ENCODE peak calls at places on chromosomes 3 and 15, in seven cellular contexts. W is GM23338, Y is GM23248, S is MM.1S, E is PC-9, A is PC-3, B is OCI-LY7. U is an unnamed sample.

GRCh38 chr15:94083467-94083991 is 147.8 kb upstream of the MCTP2 start:
- DNase-seq in W (no peak), Y (peak; percentile 88), S (no peak), E (no peak), A (no peak), B (no peak), U (no peak)

GRCh38 chr15:66775127-66776105 is 73.4 kb downstream of the SMAD6 start:
- DNase-seq in W (no peak), Y (peak; percentile 38), S (no peak), E (no peak), A (no peak), B (no peak), U (no peak)

GRCh38 chr15:46014532-46014931 is 379.7 kb downstream of the SQOR start:
- DNase-seq in W (no peak), Y (no peak), S (no peak), E (no peak), A (no peak), B (no peak), U (no peak)

GRCh38 chr15:48748535-48748934 is 62.3 kb downstream of the CEP152 start:
- DNase-seq in W (no peak), Y (peak; percentile 59), S (no peak), E (no peak), A (no peak), B (no peak), U (no peak)

GRCh38 chr3:196941846-196942225 is 492 bp downstream of the NCBP2 start:
- DNase-seq in W (peak; percentile 68), Y (peak; percentile 86), S (peak; percentile 64), E (no peak), A (peak; percentile 39), B (peak; percentile 60), U (no peak)

GRCh38 chr3:39278616-39278935 is 1.3 kb downstream of the CX3CR1 start:
- DNase-seq in W (no peak), Y (no peak), S (no peak), E (no peak), A (no peak), B (no peak), U (no peak)

GRCh38 chr3:138972941-138973340 is 25.9 kb downstream of the FOXL2NB start:
- DNase-seq in W (no peak), Y (no peak), S (no peak), E (no peak), A (no peak), B (no peak), U (no peak)

GRCh38 chr15:58463815-58464697 is 32.3 kb downstream of the LIPC start:
- DNase-seq in W (no peak), Y (peak; percentile 25), S (peak; percentile 97), E (no peak), A (peak; percentile 48), B (peak; percentile 54), U (no peak)

GRCh38 chr3:139538733-139539132 is 809 bp downstream of the RBP1 start:
- DNase-seq in W (peak; percentile 54), Y (no peak), S (no peak), E (no peak), A (no peak), B (no peak), U (no peak)

GRCh38 chr3:133792171-133792763 is 13.3 kb upstream of the SRPRB start:
- DNase-seq in W (peak; percentile 70), Y (no peak), S (no peak), E (no peak), A (peak; percentile 34), B (peak; percentile 63), U (peak; percentile 39)

GRCh38 chr3:189563841-189564563 is 67.2 kb upstream of the TP63 start:
- DNase-seq in W (no peak), Y (peak; percentile 92), S (peak; percentile 89), E (peak; percentile 92), A (peak; percentile 97), B (no peak), U (no peak)

GRCh38 chr15:70247281-70247680 is 149.6 kb upstream of the TLE3 start:
- DNase-seq in W (no peak), Y (no peak), S (no peak), E (no peak), A (no peak), B (no peak), U (no peak)

GRCh38 chr3:189308594-189308993 is 136.8 kb downstream of the TPRG1 start:
- DNase-seq in W (no peak), Y (no peak), S (no peak), E (no peak), A (no peak), B (no peak), U (no peak)

GRCh38 chr15:95604634-95605036 is 725.9 kb upstream of the NR2F2 start:
- DNase-seq in W (no peak), Y (peak; percentile 90), S (no peak), E (no peak), A (peak; percentile 86), B (no peak), U (no peak)

GRCh38 chr3:136122006-136122405 is 74.1 kb downstream of the MSL2 start:
- DNase-seq in W (no peak), Y (peak; percentile 23), S (no peak), E (no peak), A (no peak), B (no peak), U (no peak)

GRCh38 chr3:32084870-32085269 is 21.6 kb upstream of the GPD1L start:
- DNase-seq in W (no peak), Y (no peak), S (no peak), E (no peak), A (no peak), B (no peak), U (no peak)

GRCh38 chr15:92614301-92614700 is 41.3 kb downstream of the FAM174B start:
- DNase-seq in W (no peak), Y (no peak), S (no peak), E (no peak), A (no peak), B (no peak), U (no peak)

GRCh38 chr3:53192608-53193007 is 31.6 kb downstream of the PRKCD start:
- DNase-seq in W (no peak), Y (no peak), S (peak; percentile 31), E (no peak), A (no peak), B (peak; percentile 85), U (no peak)

GRCh38 chr3:151806838-151807237 is 7.1 kb upstream of the AADAC start:
- DNase-seq in W (no peak), Y (no peak), S (no peak), E (no peak), A (no peak), B (no peak), U (no peak)
- H3K9me2 ChIP-seq in W (no peaks in the 10 kb centered on the region), Y (no peaks in the 10 kb centered on the region), S (no peaks in the 10 kb centered on the region), E (no peaks in the 10 kb centered on the region), A (no peaks in the 10 kb centered on the region), B (no peaks in the 10 kb centered on the region), U (no peaks in the 10 kb centered on the region)

GRCh38 chr3:150059241-150059640 is 88.5 kb upstream of the PFN2 start:
- DNase-seq in W (no peak), Y (no peak), S (no peak), E (no peak), A (no peak), B (no peak), U (no peak)
- H3K9me2 ChIP-seq in W (peaks cover 6% of the 10 kb centered on the region), Y (no peaks in the 10 kb centered on the region), S (no peaks in the 10 kb centered on the region), E (no peaks in the 10 kb centered on the region), A (no peaks in the 10 kb centered on the region), B (no peaks in the 10 kb centered on the region), U (no peaks in the 10 kb centered on the region)

GRCh38 chr15:62792960-62793758 is 249.4 kb upstream of the TPM1 start:
- DNase-seq in W (no peak), Y (peak; percentile 18), S (no peak), E (no peak), A (no peak), B (no peak), U (no peak)

GRCh38 chr15:62788224-62788623 is 254.3 kb upstream of the TPM1 start:
- DNase-seq in W (no peak), Y (no peak), S (no peak), E (no peak), A (no peak), B (no peak), U (no peak)

GRCh38 chr15:62795171-62795570 is 247.4 kb upstream of the TPM1 start:
- DNase-seq in W (no peak), Y (no peak), S (no peak), E (no peak), A (no peak), B (no peak), U (no peak)

GRCh38 chr15:62790531-62790930 is 252.0 kb upstream of the TPM1 start:
- DNase-seq in W (no peak), Y (no peak), S (no peak), E (no peak), A (no peak), B (no peak), U (no peak)

GRCh38 chr15:62791694-62792093 is 250.9 kb upstream of the TPM1 start:
- DNase-seq in W (no peak), Y (no peak), S (no peak), E (no peak), A (no peak), B (no peak), U (no peak)
- H3K9me2 ChIP-seq in W (no peaks in the 10 kb centered on the region), Y (no peaks in the 10 kb centered on the region), S (no peaks in the 10 kb centered on the region), E (no peaks in the 10 kb centered on the region), A (no peaks in the 10 kb centered on the region), B (no peaks in the 10 kb centered on the region), U (no peaks in the 10 kb centered on the region)

DNA sequence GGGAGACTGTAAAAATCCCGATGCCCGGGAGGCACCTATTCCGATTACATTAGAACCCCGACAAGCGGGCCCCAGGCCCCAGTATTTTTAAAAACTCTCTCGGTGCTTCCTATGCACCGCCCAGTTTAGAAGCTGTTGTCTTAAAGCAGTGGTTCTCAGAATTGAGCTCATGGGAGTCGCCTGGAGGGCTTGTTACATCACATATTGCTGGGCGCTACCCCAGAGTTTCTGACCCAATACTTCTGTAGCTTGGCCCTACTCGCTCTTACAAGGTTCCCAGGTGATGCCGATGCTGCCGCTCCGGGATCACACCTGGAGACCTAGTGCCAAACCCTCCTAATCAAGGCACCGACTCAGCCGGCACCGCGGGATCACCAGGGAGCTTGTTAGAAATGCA is 35.2 kb downstream of the CPN2 start:
- DNase-seq in W (no peak), Y (peak; percentile 74), S (no peak), E (no peak), A (no peak), B (no peak), U (no peak)
- H3K9me2 ChIP-seq in W (peaks cover 7% of the 10 kb centered on the region), Y (no peaks in the 10 kb centered on the region), S (no peaks in the 10 kb centered on the region), E (no peaks in the 10 kb centered on the region), A (no peaks in the 10 kb centered on the region), B (no peaks in the 10 kb centered on the region), U (no peaks in the 10 kb centered on the region)

GRCh38 chr3:151319613-151320012 is 3.0 kb upstream of the GPR87 start:
- DNase-seq in W (no peak), Y (peak; percentile 57), S (no peak), E (no peak), A (peak; percentile 58), B (no peak), U (no peak)
- H3K9me2 ChIP-seq in W (peaks cover 3% of the 10 kb centered on the region), Y (no peaks in the 10 kb centered on the region), S (no peaks in the 10 kb centered on the region), E (no peaks in the 10 kb centered on the region), A (no peaks in the 10 kb centered on the region), B (no peaks in the 10 kb centered on the region), U (no peaks in the 10 kb centered on the region)

GRCh38 chr3:122461834-122462233 is 46.0 kb upstream of the WDR5B start:
- DNase-seq in W (no peak), Y (no peak), S (no peak), E (no peak), A (no peak), B (no peak), U (no peak)
- H3K9me2 ChIP-seq in W (no peaks in the 10 kb centered on the region), Y (no peaks in the 10 kb centered on the region), S (no peaks in the 10 kb centered on the region), E (no peaks in the 10 kb centered on the region), A (no peaks in the 10 kb centered on the region), B (no peaks in the 10 kb centered on the region), U (no peaks in the 10 kb centered on the region)

U was measured in HCT116.